ENCODE peak calls at places on chromosomes 5 and 9, in five cellular contexts. Y is COR-L47, H is PC-3, U is mesendoderm, R is tibial artery. E is an unnamed sample.
A peak's percentile ranks its signal among the peaks of the same experiment; 100 is the strongest.

GRCh38 chr5:77180167-77181081 is 30.1 kb upstream of the PDE8B start:
- DNase-seq in Y (peak; percentile 42), H (peak; percentile 27), U (no peak), R (peak; percentile 25), E (no peak)

GRCh38 chr9:18989097-18989496 is 43.9 kb downstream of the SAXO1 start:
- DNase-seq in Y (no peak), H (no peak), U (no peak), R (no peak), E (no peak)

GRCh38 chr5:32942225-32942989 is 231.3 kb downstream of the NPR3 start:
- DNase-seq in Y (no peak), H (peak; percentile 84), U (peak; percentile 76), R (no peak), E (no peak)

GRCh38 chr9:3992924-3993323 is 306.9 kb downstream of the GLIS3 start:
- DNase-seq in Y (no peak), H (no peak), U (peak; percentile 16), R (no peak), E (no peak)

GRCh38 chr5:172973931-172974330 is 9.6 kb upstream of the ATP6V0E1 start:
- DNase-seq in Y (no peak), H (no peak), U (no peak), R (no peak), E (no peak)

GRCh38 chr5:66307647-66308257 is 163.7 kb downstream of the SREK1 start:
- DNase-seq in Y (peak; percentile 75), H (peak; percentile 50), U (peak; percentile 72), R (no peak), E (no peak)

GRCh38 chr5:151155149-151155776 is 2.3 kb downstream of the ANXA6 start:
- DNase-seq in Y (no peak), H (no peak), U (no peak), R (no peak), E (no peak)

GRCh38 chr9:111915425-111915758 is 18.8 kb downstream of the UGCG start:
- DNase-seq in Y (no peak), H (no peak), U (no peak), R (no peak), E (no peak)

GRCh38 chr9:21803674-21804048 is 1.2 kb downstream of the MTAP start:
- DNase-seq in Y (no peak), H (no peak), U (peak; percentile 9), R (no peak), E (no peak)

GRCh38 chr5:169416583-169417196 is 115.8 kb upstream of the SLIT3 start:
- DNase-seq in Y (no peak), H (no peak), U (no peak), R (peak; percentile 67), E (no peak)

GRCh38 chr5:159735749-159736660 is 180.3 kb upstream of the ADRA1B start:
- DNase-seq in Y (no peak), H (peak; percentile 81), U (no peak), R (no peak), E (no peak)

GRCh38 chr5:22678886-22679285 is 174.3 kb downstream of the CDH12 start:
- DNase-seq in Y (no peak), H (no peak), U (no peak), R (no peak), E (no peak)

GRCh38 chr5:61290815-61291214 is 41.2 kb upstream of the ZSWIM6 start:
- DNase-seq in Y (peak; percentile 75), H (peak; percentile 45), U (no peak), R (no peak), E (no peak)

GRCh38 chr5:28369418-28369817 is 1331.0 kb upstream of the CDH9 start:
- DNase-seq in Y (no peak), H (peak; percentile 37), U (no peak), R (no peak), E (no peak)

GRCh38 chr5:96343094-96343493 is 90.0 kb downstream of the PCSK1 start:
- DNase-seq in Y (no peak), H (no peak), U (no peak), R (no peak), E (no peak)

GRCh38 chr5:14870347-14871083 is 1.1 kb downstream of the ANKH start:
- DNase-seq in Y (peak; percentile 45), H (peak; percentile 19), U (no peak), R (no peak), E (no peak)

GRCh38 chr5:16135003-16135402 is 44.6 kb downstream of the MARCHF11 start:
- DNase-seq in Y (peak; percentile 89), H (no peak), U (peak; percentile 36), R (no peak), E (no peak)

GRCh38 chr9:94553029-94553938 is 1.6 kb upstream of the PCAT7 start:
- DNase-seq in Y (no peak), H (peak; percentile 68), U (peak; percentile 75), R (no peak), E (no peak)

GRCh38 chr9:138100711-138101349 is 223.2 kb downstream of the CACNA1B start:
- DNase-seq in Y (no peak), H (no peak), U (no peak), R (no peak), E (no peak)

GRCh38 chr5:136080483-136081180 is 51.8 kb downstream of the TGFBI start:
- DNase-seq in Y (no peak), H (no peak), U (peak; percentile 91), R (peak; percentile 87), E (peak; percentile 39)

GRCh38 chr5:172175263-172175719 is 12.7 kb downstream of the STK10 start:
- DNase-seq in Y (no peak), H (no peak), U (no peak), R (peak; percentile 61), E (no peak)

GRCh38 chr5:179805529-179806249 is 977 bp downstream of the MGAT4B start:
- DNase-seq in Y (no peak), H (no peak), U (no peak), R (no peak), E (no peak)

GRCh38 chr9:87386490-87386889 is 111.2 kb upstream of the DAPK1 start:
- DNase-seq in Y (no peak), H (no peak), U (no peak), R (no peak), E (no peak)

GRCh38 chr5:81779935-81780266 is 29.0 kb upstream of the SSBP2 start:
- DNase-seq in Y (no peak), H (no peak), U (no peak), R (no peak), E (no peak)

GRCh38 chr5:1006656-1007071 is 1.9 kb upstream of the NKD2 start:
- DNase-seq in Y (no peak), H (no peak), U (no peak), R (peak; percentile 11), E (no peak)

GRCh38 chr9:132798817-132799790 is 79.0 kb downstream of the AK8 start:
- DNase-seq in Y (peak; percentile 68), H (peak; percentile 19), U (no peak), R (peak; percentile 48), E (no peak)

GRCh38 chr9:137618105-137619067 is at the start of gene EHMT1:
- DNase-seq in Y (peak; percentile 86), H (peak; percentile 84), U (peak; percentile 87), R (peak; percentile 58), E (peak; percentile 90)

GRCh38 chr9:130542038-130542437 is 37.3 kb upstream of the FUBP3 start:
- DNase-seq in Y (no peak), H (no peak), U (no peak), R (no peak), E (no peak)

GRCh38 chr5:169786219-169786618 is 149.1 kb downstream of the DOCK2 start:
- DNase-seq in Y (no peak), H (peak; percentile 32), U (no peak), R (no peak), E (no peak)

GRCh38 chr5:71732011-71732410 is 12.9 kb downstream of the CARTPT start:
- DNase-seq in Y (no peak), H (no peak), U (no peak), R (no peak), E (no peak)

GRCh38 chr9:104286792-104287191 is 192.7 kb downstream of the SMC2 start:
- DNase-seq in Y (no peak), H (peak; percentile 72), U (no peak), R (no peak), E (no peak)

GRCh38 chr5:57174128-57174849 is 430 bp downstream of the GPBP1 start:
- DNase-seq in Y (peak; percentile 53), H (peak; percentile 16), U (peak; percentile 66), R (peak; percentile 26), E (no peak)

GRCh38 chr9:96581823-96582598 is 37.6 kb downstream of the CDC14B start:
- DNase-seq in Y (no peak), H (no peak), U (peak; percentile 47), R (no peak), E (no peak)

GRCh38 chr5:56075361-56075760 is 80.6 kb upstream of the IL6ST start:
- DNase-seq in Y (no peak), H (no peak), U (no peak), R (peak; percentile 75), E (no peak)

GRCh38 chr5:133868946-133869674 is 99.3 kb downstream of the C5orf15 start:
- DNase-seq in Y (peak; percentile 53), H (peak; percentile 74), U (peak; percentile 59), R (peak; percentile 71), E (peak; percentile 66)

E was measured in substantia nigra.